ENCODE peak calls at places on chromosomes 11 and 22, in five cellular contexts. J is AG04450, U is ovary, I is mucosa of descending colon, F is fibroblast of mammary gland. N is an unnamed sample.

GRCh38 chr22:37340331-37341262 is 58.3 kb downstream of the CYTH4 start:
- DNase-seq in U (no peak), I (no peak), F (no peak), J (no peak), N (no peak)

GRCh38 chr11:74951241-74951640 is 2.2 kb downstream of the SPCS2 start:
- DNase-seq in I (no peak), U (no peak), F (no peak), J (no peak), N (no peak)

GRCh38 chr11:65308281-65308891 is 6.3 kb upstream of the CDC42EP2 start:
- DNase-seq in J (no peak), U (no peak), I (no peak), F (no peak), N (no peak)

GRCh38 chr22:47449508-47450270 is 687.2 kb downstream of the TBC1D22A start:
- DNase-seq in I (no peak), J (no peak), U (no peak), F (no peak), N (no peak)

GRCh38 chr22:49825944-49826602 is 1.6 kb downstream of the BRD1 start:
- DNase-seq in J (no peak), I (peak), U (no peak), F (peak), N (no peak)

GRCh38 chr22:48070760-48071159 is 1308.3 kb downstream of the TBC1D22A start:
- DNase-seq in U (no peak), J (no peak), F (no peak), I (no peak), N (no peak)

GRCh38 chr22:28051787-28052356 is 132.8 kb upstream of the PITPNB start:
- DNase-seq in I (peak), J (no peak), U (peak), F (peak), N (no peak)

GRCh38 chr11:46338636-46338987 is 8.7 kb upstream of the DGKZ start:
- DNase-seq in J (no peak), U (no peak), F (peak), I (no peak), N (no peak)

GRCh38 chr11:30125461-30125860 is 105.4 kb upstream of the FSHB start:
- DNase-seq in I (no peak), F (peak), U (no peak), J (no peak), N (no peak)

GRCh38 chr11:27812341-27812740 is 112.1 kb upstream of the BDNF start:
- DNase-seq in J (no peak), U (no peak), F (no peak), I (no peak), N (no peak)

GRCh38 chr11:20962581-20962980 is 293.2 kb downstream of the NELL1 start:
- DNase-seq in F (no peak), I (no peak), J (no peak), U (no peak), N (no peak)

GRCh38 chr11:126312903-126313460 is 9.1 kb downstream of the DCPS start:
- DNase-seq in J (no peak), I (peak), U (peak), F (no peak), N (no peak)

GRCh38 chr22:19115628-19116027 is 6.6 kb downstream of the DGCR2 start:
- DNase-seq in I (no peak), F (no peak), J (no peak), U (no peak), N (no peak)

GRCh38 chr11:30171661-30172060 is 59.2 kb upstream of the FSHB start:
- DNase-seq in U (no peak), J (no peak), F (no peak), I (no peak), N (no peak)

GRCh38 chr11:16936643-16937042 is 77.6 kb downstream of the PLEKHA7 start:
- DNase-seq in U (no peak), F (no peak), I (no peak), J (no peak), N (no peak)

GRCh38 chr11:34480339-34480738 is 33.3 kb downstream of the ELF5 start:
- DNase-seq in U (no peak), F (peak), J (no peak), I (no peak), N (no peak)

GRCh38 chr11:65852508-65853248 is 5.3 kb downstream of the CFL1 start:
- DNase-seq in U (peak), F (no peak), J (no peak), I (peak), N (no peak)

GRCh38 chr11:107707807-107708206 is 4.0 kb downstream of the SLN start:
- DNase-seq in U (no peak), J (no peak), I (no peak), F (no peak), N (no peak)

GRCh38 chr11:3043315-3043871 is 13.8 kb downstream of the CARS1 start:
- DNase-seq in I (no peak), F (peak), J (no peak), U (peak), N (no peak)

GRCh38 chr22:19882446-19883381 is 28.0 kb upstream of the GNB1L start:
- DNase-seq in J (no peak), U (peak), F (no peak), I (no peak), N (no peak)

GRCh38 chr22:48449466-48450187 is 1378.0 kb downstream of the BRD1 start:
- DNase-seq in U (peak), I (no peak), J (no peak), F (no peak), N (no peak)

GRCh38 chr22:37726240-37726887 is 29.5 kb downstream of the TRIOBP start:
- DNase-seq in J (no peak), U (no peak), I (no peak), F (peak), N (no peak)

GRCh38 chr11:69241844-69242582 is 51.9 kb upstream of the MYEOV start:
- DNase-seq in J (no peak), I (no peak), F (no peak), U (no peak), N (no peak)

GRCh38 chr22:36454916-36455570 is 26.4 kb downstream of the TXN2 start:
- DNase-seq in U (peak), J (peak), I (peak), F (peak), N (peak)

GRCh38 chr11:8973121-8973520 is 8.9 kb upstream of the TMEM9B start:
- DNase-seq in U (no peak), J (no peak), F (no peak), I (no peak), N (no peak)

GRCh38 chr11:60111793-60112192 is 23.3 kb downstream of the MS4A2 start:
- DNase-seq in F (no peak), I (no peak), U (no peak), J (no peak), N (no peak)

GRCh38 chr22:37335819-37336199 is 53.5 kb downstream of the CYTH4 start:
- DNase-seq in I (no peak), U (no peak), F (no peak), J (no peak), N (no peak)

GRCh38 chr11:98979212-98979611 is 41.5 kb upstream of the CNTN5 start:
- DNase-seq in F (no peak), U (no peak), I (no peak), J (no peak), N (no peak)

GRCh38 chr11:108775324-108775723 is 110.5 kb downstream of the DDX10 start:
- DNase-seq in F (no peak), U (no peak), J (no peak), I (no peak), N (no peak)

GRCh38 chr11:15886866-15887265 is 469.5 kb downstream of the SOX6 start:
- DNase-seq in F (no peak), J (no peak), U (no peak), I (no peak), N (no peak)

DNA sequence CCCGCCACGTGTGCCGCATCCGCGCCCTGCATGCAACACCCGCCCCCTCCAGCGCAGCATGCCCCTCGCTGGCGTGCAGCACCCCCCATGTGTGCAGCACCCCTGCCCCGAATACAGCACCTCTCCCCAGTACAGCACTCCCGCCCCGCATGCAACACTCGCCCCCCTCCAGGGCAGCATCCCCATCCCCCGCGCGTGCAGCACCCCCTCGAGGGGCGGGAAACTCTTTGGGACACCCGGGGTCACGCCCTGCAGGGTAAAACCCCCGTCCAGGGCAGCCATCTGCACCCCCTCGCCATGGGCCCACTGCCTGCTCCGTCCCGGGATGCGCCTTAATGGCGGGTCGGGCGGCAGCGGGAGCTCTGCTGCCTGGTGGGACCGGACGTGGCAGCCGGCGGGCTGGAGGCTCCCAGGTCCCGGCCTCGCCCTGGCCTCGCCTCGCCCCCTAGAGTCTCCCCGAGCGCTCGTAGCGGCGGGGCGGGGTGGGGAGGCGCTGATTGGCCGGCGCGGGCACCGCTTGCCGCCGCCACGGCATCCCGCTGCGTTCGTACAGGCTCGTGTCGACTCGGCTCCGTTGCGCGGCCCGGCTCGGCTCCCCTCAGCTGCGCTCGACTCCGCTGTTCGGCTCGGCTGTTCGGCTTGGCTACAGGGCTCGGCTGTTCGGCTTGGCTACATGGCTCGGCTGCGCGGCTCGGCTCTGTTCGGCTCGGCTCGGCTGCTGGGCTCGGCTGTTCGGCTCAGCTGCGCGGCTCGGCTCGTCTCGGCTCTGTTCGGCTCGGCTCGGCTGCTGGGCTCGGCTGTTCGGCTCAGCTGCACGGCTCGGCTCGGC is 417 bp upstream of the BRSK2 start:
- DNase-seq in F (peak), U (peak), J (peak), I (peak), N (peak)
- TF ChIP-seq CTCF in F (no peak), U (no peak), J (peak), I (no peak), N (no peak)

DNA sequence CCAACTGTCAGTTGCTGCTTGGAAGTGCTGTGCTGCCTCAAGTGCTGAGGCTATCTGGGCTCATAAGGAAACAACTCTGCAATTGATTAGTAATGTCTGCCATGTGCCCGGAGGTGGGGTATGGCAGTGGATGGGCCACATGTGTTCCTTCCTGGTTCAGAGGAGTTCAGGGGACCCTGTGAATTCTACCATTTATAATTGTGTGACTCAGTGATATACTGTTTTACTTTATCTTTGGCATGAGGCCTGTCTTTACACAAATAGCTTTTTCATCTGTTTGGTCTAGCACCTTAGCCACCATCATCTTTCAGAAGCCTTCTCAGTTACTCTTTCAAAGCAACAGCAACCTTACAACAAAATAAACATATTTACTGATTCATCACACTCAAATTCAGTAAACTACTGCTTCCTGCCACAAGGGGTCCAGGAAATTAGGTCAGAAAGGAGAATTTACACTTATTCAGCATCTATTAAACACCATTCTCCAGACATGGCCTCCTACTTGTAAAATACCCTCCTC is 20.9 kb downstream of the DKK3 start:
- DNase-seq in U (no peak), J (no peak), F (peak), I (no peak), N (no peak)
- TF ChIP-seq CTCF in U (no peak), J (peak), F (peak), I (no peak), N (peak)

GRCh38 chr11:720642-721346 is 14.8 kb downstream of the EPS8L2 start:
- DNase-seq in U (peak), J (no peak), I (peak), F (no peak), N (no peak)

GRCh38 chr11:720017-720641 is 14.1 kb downstream of the EPS8L2 start:
- DNase-seq in U (no peak), J (no peak), I (no peak), F (no peak), N (no peak)

GRCh38 chr11:721347-721912 is 15.4 kb downstream of the EPS8L2 start:
- DNase-seq in I (no peak), U (no peak), J (no peak), F (no peak), N (no peak)

GRCh38 chr11:721913-722811 is 16.1 kb downstream of the EPS8L2 start:
- DNase-seq in F (no peak), I (peak), J (no peak), U (no peak), N (no peak)

DNA sequence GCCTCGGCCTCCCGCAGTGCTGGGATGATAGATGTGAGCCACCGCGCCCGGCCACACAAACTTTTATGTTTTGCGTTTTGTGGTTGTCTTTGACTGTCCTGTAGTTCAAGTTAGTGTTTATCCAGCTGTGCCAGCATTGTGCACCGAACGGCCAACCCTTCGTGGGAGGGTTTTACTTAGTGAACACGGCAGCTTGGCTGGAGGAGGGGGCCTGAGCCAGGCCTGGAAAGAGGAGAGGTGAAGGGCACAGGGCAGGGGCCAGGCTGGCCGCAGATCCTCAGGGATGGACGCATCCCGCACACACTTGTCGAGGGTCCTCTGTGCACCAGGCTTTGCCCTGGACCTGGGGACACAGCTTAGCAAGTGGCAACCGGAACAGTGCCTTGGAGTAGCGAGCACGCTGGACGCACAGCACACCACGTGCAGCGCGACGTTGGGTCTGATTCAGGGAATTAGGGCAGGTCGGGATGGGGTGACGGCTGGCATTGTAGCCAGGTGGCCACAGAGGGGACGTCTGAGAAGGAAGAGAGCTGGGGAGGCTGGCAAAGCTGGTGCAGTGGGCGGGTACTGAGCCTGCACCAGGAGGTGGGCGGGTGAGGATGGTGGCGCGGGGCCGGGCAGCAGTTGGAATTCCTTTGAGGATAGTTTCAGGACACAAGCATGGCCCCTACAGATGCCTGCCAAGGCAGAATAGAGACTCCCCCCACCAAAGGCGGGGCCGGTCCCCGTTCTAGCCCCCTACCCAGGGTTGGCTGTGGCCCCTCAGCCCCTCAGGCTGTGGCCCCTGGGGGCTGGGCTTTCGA is 13.4 kb downstream of the EPS8L2 start:
- DNase-seq in I (peak), F (no peak), J (no peak), U (no peak), N (no peak)
- TF ChIP-seq CTCF in I (no peak), F (no peak), J (no peak), U (no peak), N (no peak)

GRCh38 chr22:44204937-44205712 is 24.4 kb downstream of the PARVG start:
- DNase-seq in U (no peak), I (no peak), F (no peak), J (no peak), N (no peak)
- TF ChIP-seq CTCF in U (no peak), I (no peak), F (no peak), J (no peak), N (no peak)

DNA sequence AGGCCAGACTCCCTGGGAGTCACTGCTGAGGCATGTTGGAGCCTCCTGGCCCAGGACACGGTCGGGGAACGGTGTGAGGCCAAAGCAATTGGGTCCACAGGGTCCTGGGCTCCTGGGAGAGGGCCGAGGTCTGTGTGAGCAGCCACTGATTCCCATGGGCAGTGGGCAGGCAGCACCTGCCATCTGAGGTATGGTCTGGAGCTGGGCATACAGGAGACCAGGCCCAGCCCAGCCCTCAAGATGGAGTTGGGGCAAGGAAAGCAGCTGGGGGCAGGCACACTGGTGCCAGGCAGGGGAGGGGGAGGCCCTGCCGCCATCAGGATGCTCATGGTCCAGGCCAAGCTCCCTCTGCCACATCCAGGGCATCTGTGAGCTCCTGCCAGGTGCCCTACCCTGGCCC is 32.2 kb upstream of the HMOX1 start:
- DNase-seq in U (no peak), F (no peak), J (no peak), I (no peak), N (no peak)
- TF ChIP-seq CTCF in U (no peak), F (no peak), J (no peak), I (no peak), N (no peak)

DNA sequence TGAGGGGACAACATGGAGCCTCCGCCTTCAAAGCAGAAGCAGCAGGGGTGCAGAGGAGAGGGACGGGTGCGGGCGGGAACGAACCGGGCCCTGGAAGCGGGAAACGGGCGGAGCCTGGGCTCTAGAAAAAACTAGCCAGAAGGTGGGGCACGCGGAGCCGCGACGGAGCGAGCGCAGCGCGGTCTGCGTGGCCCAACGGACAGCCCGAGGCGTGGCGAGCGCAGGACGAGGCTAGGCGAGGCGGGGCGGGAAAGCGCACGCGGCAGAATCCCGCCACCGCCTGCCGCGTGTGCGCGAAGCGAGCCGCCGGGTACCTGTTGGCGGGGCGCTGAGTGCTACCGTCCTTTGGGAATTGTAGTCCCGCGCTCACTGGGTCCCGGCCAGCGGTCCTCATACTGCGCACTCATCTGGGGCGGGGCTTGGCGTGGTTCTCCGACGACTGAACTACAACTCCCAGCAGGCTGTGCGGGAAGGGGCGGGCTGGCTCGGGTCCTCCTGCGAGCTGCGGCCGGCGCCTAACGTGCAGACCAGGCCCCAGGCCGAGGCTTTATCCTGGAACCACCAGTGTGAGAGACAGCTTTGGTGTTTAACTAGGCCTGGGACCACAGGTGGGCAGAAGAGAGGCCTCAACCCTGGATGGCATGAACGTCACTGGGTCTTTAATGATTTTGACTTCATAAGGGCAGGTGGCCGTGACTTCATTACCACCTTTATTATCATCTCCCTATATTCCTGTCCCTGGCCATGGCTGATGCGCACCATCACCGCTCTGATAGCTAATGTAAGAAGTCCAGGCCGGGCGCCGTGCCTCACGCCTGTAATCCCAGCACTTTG is at the start of gene ATL3:
- DNase-seq in J (peak), F (peak), U (peak), I (peak), N (peak)
- TF ChIP-seq CTCF in J (peak), F (no peak), U (peak), I (no peak), N (no peak)

GRCh38 chr11:121032546-121032945 is 8.6 kb downstream of the TBCEL start:
- DNase-seq in J (no peak), F (no peak), U (no peak), I (no peak), N (no peak)
- TF ChIP-seq CTCF in J (no peak), F (no peak), U (no peak), I (no peak), N (peak)